ENCODE peak calls at places on chromosomes 1 and 21, in six cellular contexts. One of them, this sample, is unnamed.

GRCh38 chr1:169867012-169867679 is 26.6 kb downstream of the SCYL3 start:
- DNase-seq in H1: no peak
- DNase-seq in upper lobe of right lung: no peak
- DNase-seq in IMR-90: peak
- DNase-seq in sigmoid colon: no peak
- DNase-seq in tibial artery: no peak
- DNase-seq in this sample: no peak

GRCh38 chr1:108913105-108913948 is 36.5 kb downstream of the GPSM2 start:
- DNase-seq in H1: no peak
- DNase-seq in upper lobe of right lung: no peak
- DNase-seq in IMR-90: peak
- DNase-seq in sigmoid colon: no peak
- DNase-seq in tibial artery: no peak
- DNase-seq in this sample: peak

GRCh38 chr1:41622859-41623732 is 138.6 kb upstream of the EDN2 start:
- DNase-seq in H1: no peak
- DNase-seq in upper lobe of right lung: no peak
- DNase-seq in IMR-90: peak
- DNase-seq in sigmoid colon: peak
- DNase-seq in tibial artery: peak
- DNase-seq in this sample: no peak

GRCh38 chr21:46006547-46007497 is 25.3 kb downstream of the COL6A1 start:
- DNase-seq in H1: no peak
- DNase-seq in upper lobe of right lung: no peak
- DNase-seq in IMR-90: no peak
- DNase-seq in sigmoid colon: peak
- DNase-seq in tibial artery: no peak
- DNase-seq in this sample: no peak

GRCh38 chr1:8560611-8561544 is 243.0 kb downstream of the SLC45A1 start:
- DNase-seq in H1: no peak
- DNase-seq in upper lobe of right lung: no peak
- DNase-seq in IMR-90: peak
- DNase-seq in sigmoid colon: no peak
- DNase-seq in tibial artery: no peak
- DNase-seq in this sample: peak

GRCh38 chr1:113416515-113416914 is 26.2 kb downstream of the MAGI3 start:
- DNase-seq in H1: no peak
- DNase-seq in upper lobe of right lung: no peak
- DNase-seq in IMR-90: no peak
- DNase-seq in sigmoid colon: no peak
- DNase-seq in tibial artery: no peak
- DNase-seq in this sample: no peak

GRCh38 chr1:1906185-1907097 is 8.6 kb upstream of the CALML6 start:
- DNase-seq in H1: no peak
- DNase-seq in upper lobe of right lung: peak
- DNase-seq in IMR-90: peak
- DNase-seq in sigmoid colon: peak
- DNase-seq in tibial artery: peak
- DNase-seq in this sample: peak

GRCh38 chr21:37886726-37887309 is 29.4 kb downstream of the KCNJ6 start:
- DNase-seq in H1: no peak
- DNase-seq in upper lobe of right lung: no peak
- DNase-seq in IMR-90: no peak
- DNase-seq in sigmoid colon: no peak
- DNase-seq in tibial artery: no peak
- DNase-seq in this sample: no peak

GRCh38 chr1:212305342-212305741 is 20.1 kb downstream of the PPP2R5A start:
- DNase-seq in H1: no peak
- DNase-seq in upper lobe of right lung: no peak
- DNase-seq in IMR-90: no peak
- DNase-seq in sigmoid colon: no peak
- DNase-seq in tibial artery: no peak
- DNase-seq in this sample: no peak

GRCh38 chr1:2979191-2980072 is 41.8 kb upstream of the ACTRT2 start:
- DNase-seq in H1: no peak
- DNase-seq in upper lobe of right lung: peak
- DNase-seq in IMR-90: no peak
- DNase-seq in sigmoid colon: peak
- DNase-seq in tibial artery: peak
- DNase-seq in this sample: no peak

GRCh38 chr1:23528245-23528978 is 2.6 kb downstream of the E2F2 start:
- DNase-seq in H1: no peak
- DNase-seq in upper lobe of right lung: peak
- DNase-seq in IMR-90: peak
- DNase-seq in sigmoid colon: peak
- DNase-seq in tibial artery: peak
- DNase-seq in this sample: peak

GRCh38 chr1:85333186-85333585 is 56.8 kb upstream of the BCL10 start:
- DNase-seq in H1: no peak
- DNase-seq in upper lobe of right lung: no peak
- DNase-seq in IMR-90: no peak
- DNase-seq in sigmoid colon: no peak
- DNase-seq in tibial artery: no peak
- DNase-seq in this sample: no peak

GRCh38 chr1:201085902-201086735 is 26.1 kb downstream of the CACNA1S start:
- DNase-seq in H1: peak
- DNase-seq in upper lobe of right lung: peak
- DNase-seq in IMR-90: peak
- DNase-seq in sigmoid colon: no peak
- DNase-seq in tibial artery: no peak
- DNase-seq in this sample: peak

GRCh38 chr1:9198538-9199361 is 35.8 kb upstream of the H6PD start:
- DNase-seq in H1: no peak
- DNase-seq in upper lobe of right lung: no peak
- DNase-seq in IMR-90: peak
- DNase-seq in sigmoid colon: no peak
- DNase-seq in tibial artery: peak
- DNase-seq in this sample: no peak

GRCh38 chr1:175197536-175197935 is 5.0 kb upstream of the KIAA0040 start:
- DNase-seq in H1: no peak
- DNase-seq in upper lobe of right lung: no peak
- DNase-seq in IMR-90: no peak
- DNase-seq in sigmoid colon: no peak
- DNase-seq in tibial artery: no peak
- DNase-seq in this sample: peak

GRCh38 chr1:202164271-202165037 is 4.1 kb upstream of the PTPN7 start:
- DNase-seq in H1: no peak
- DNase-seq in upper lobe of right lung: peak
- DNase-seq in IMR-90: no peak
- DNase-seq in sigmoid colon: no peak
- DNase-seq in tibial artery: no peak
- DNase-seq in this sample: no peak

GRCh38 chr1:155834296-155834926 is 22.6 kb downstream of the GON4L start:
- DNase-seq in H1: no peak
- DNase-seq in upper lobe of right lung: no peak
- DNase-seq in IMR-90: peak
- DNase-seq in sigmoid colon: no peak
- DNase-seq in tibial artery: no peak
- DNase-seq in this sample: peak

GRCh38 chr1:173241528-173242347 is 34.6 kb upstream of the TNFSF4 start:
- DNase-seq in H1: no peak
- DNase-seq in upper lobe of right lung: no peak
- DNase-seq in IMR-90: no peak
- DNase-seq in sigmoid colon: no peak
- DNase-seq in tibial artery: no peak
- DNase-seq in this sample: no peak

GRCh38 chr1:17265162-17265561 is 16.3 kb downstream of the PADI3 start:
- DNase-seq in H1: no peak
- DNase-seq in upper lobe of right lung: no peak
- DNase-seq in IMR-90: peak
- DNase-seq in sigmoid colon: no peak
- DNase-seq in tibial artery: no peak
- DNase-seq in this sample: no peak

GRCh38 chr1:50271337-50271736 is 151.9 kb downstream of the DMRTA2 start:
- DNase-seq in H1: no peak
- DNase-seq in upper lobe of right lung: no peak
- DNase-seq in IMR-90: no peak
- DNase-seq in sigmoid colon: no peak
- DNase-seq in tibial artery: no peak
- DNase-seq in this sample: no peak

GRCh38 chr1:215023151-215023832 is 59.2 kb upstream of the KCNK2 start:
- DNase-seq in H1: no peak
- DNase-seq in upper lobe of right lung: no peak
- DNase-seq in IMR-90: peak
- DNase-seq in sigmoid colon: no peak
- DNase-seq in tibial artery: no peak
- DNase-seq in this sample: peak

GRCh38 chr1:99943238-99943794 is 26.5 kb upstream of the SLC35A3 start:
- DNase-seq in H1: no peak
- DNase-seq in upper lobe of right lung: no peak
- DNase-seq in IMR-90: peak
- DNase-seq in sigmoid colon: no peak
- DNase-seq in tibial artery: no peak
- DNase-seq in this sample: peak

GRCh38 chr1:204503122-204503912 is 8.7 kb upstream of the PIK3C2B start:
- DNase-seq in H1: no peak
- DNase-seq in upper lobe of right lung: no peak
- DNase-seq in IMR-90: peak
- DNase-seq in sigmoid colon: no peak
- DNase-seq in tibial artery: no peak
- DNase-seq in this sample: peak

GRCh38 chr1:3695326-3696217 is 43.3 kb downstream of the TP73 start:
- DNase-seq in H1: no peak
- DNase-seq in upper lobe of right lung: peak
- DNase-seq in IMR-90: peak
- DNase-seq in sigmoid colon: no peak
- DNase-seq in tibial artery: no peak
- DNase-seq in this sample: peak

GRCh38 chr1:121516279-121516967 is 331.6 kb downstream of the SRGAP2C start:
- DNase-seq in H1: no peak
- DNase-seq in upper lobe of right lung: peak
- DNase-seq in IMR-90: no peak
- DNase-seq in sigmoid colon: no peak
- DNase-seq in tibial artery: no peak
- DNase-seq in this sample: no peak

GRCh38 chr1:113616201-113616600 is 143.1 kb downstream of the PHTF1 start:
- DNase-seq in H1: no peak
- DNase-seq in upper lobe of right lung: no peak
- DNase-seq in IMR-90: peak
- DNase-seq in sigmoid colon: no peak
- DNase-seq in tibial artery: no peak
- DNase-seq in this sample: no peak

GRCh38 chr1:36034692-36035091 is 49.2 kb upstream of the TEKT2 start:
- DNase-seq in H1: no peak
- DNase-seq in upper lobe of right lung: no peak
- DNase-seq in IMR-90: peak
- DNase-seq in sigmoid colon: no peak
- DNase-seq in tibial artery: no peak
- DNase-seq in this sample: peak

GRCh38 chr1:156828414-156829085 is 11.9 kb upstream of the SH2D2A start:
- DNase-seq in H1: no peak
- DNase-seq in upper lobe of right lung: no peak
- DNase-seq in IMR-90: no peak
- DNase-seq in sigmoid colon: no peak
- DNase-seq in tibial artery: no peak
- DNase-seq in this sample: no peak

GRCh38 chr1:61120998-61121397 is 38.6 kb downstream of the NFIA start:
- DNase-seq in H1: no peak
- DNase-seq in upper lobe of right lung: no peak
- DNase-seq in IMR-90: no peak
- DNase-seq in sigmoid colon: no peak
- DNase-seq in tibial artery: no peak
- DNase-seq in this sample: peak

GRCh38 chr1:181105134-181106021 is 16.9 kb downstream of the IER5 start:
- DNase-seq in H1: no peak
- DNase-seq in upper lobe of right lung: peak
- DNase-seq in IMR-90: peak
- DNase-seq in sigmoid colon: peak
- DNase-seq in tibial artery: peak
- DNase-seq in this sample: peak

GRCh38 chr1:181106022-181106312 is 17.5 kb downstream of the IER5 start:
- DNase-seq in H1: no peak
- DNase-seq in upper lobe of right lung: no peak
- DNase-seq in IMR-90: no peak
- DNase-seq in sigmoid colon: no peak
- DNase-seq in tibial artery: peak
- DNase-seq in this sample: no peak

GRCh38 chr1:181103404-181103803 is 14.9 kb downstream of the IER5 start:
- DNase-seq in H1: no peak
- DNase-seq in upper lobe of right lung: no peak
- DNase-seq in IMR-90: no peak
- DNase-seq in sigmoid colon: no peak
- DNase-seq in tibial artery: peak
- DNase-seq in this sample: no peak

GRCh38 chr1:181104042-181104789 is 15.7 kb downstream of the IER5 start:
- DNase-seq in H1: no peak
- DNase-seq in upper lobe of right lung: no peak
- DNase-seq in IMR-90: no peak
- DNase-seq in sigmoid colon: no peak
- DNase-seq in tibial artery: no peak
- DNase-seq in this sample: peak

GRCh38 chr1:181104790-181105133 is 16.3 kb downstream of the IER5 start:
- DNase-seq in H1: no peak
- DNase-seq in upper lobe of right lung: peak
- DNase-seq in IMR-90: no peak
- DNase-seq in sigmoid colon: peak
- DNase-seq in tibial artery: peak
- DNase-seq in this sample: no peak
- TF ChIP-seq CTCF in H1: no peak
- TF ChIP-seq CTCF in upper lobe of right lung: no peak
- TF ChIP-seq CTCF in IMR-90: no peak
- TF ChIP-seq CTCF in sigmoid colon: peak
- TF ChIP-seq CTCF in tibial artery: peak
- TF ChIP-seq CTCF in this sample: peak

DNA sequence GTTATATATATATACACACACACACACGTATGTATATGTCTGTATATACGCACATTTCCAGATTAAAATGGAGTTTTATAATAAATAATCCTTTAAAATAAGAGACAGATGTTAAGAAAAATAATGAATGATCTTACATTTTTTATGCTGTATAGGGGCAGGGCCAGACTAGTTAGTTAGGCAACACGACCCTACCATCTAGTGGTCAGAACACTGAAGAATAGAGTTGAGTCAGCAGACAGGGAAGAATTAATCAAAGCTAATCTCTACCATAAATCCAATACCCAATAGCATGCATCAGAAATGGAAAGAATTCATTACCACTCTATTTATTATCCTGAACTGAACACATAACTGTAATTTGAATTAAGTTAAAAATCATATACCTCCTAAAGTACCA is 156.7 kb downstream of the BRINP3 start:
- DNase-seq in H1: no peak
- DNase-seq in upper lobe of right lung: no peak
- DNase-seq in IMR-90: peak
- DNase-seq in sigmoid colon: no peak
- DNase-seq in tibial artery: no peak
- DNase-seq in this sample: peak
- TF ChIP-seq CTCF in H1: peak
- TF ChIP-seq CTCF in upper lobe of right lung: no peak
- TF ChIP-seq CTCF in IMR-90: peak
- TF ChIP-seq CTCF in sigmoid colon: no peak
- TF ChIP-seq CTCF in tibial artery: no peak
- TF ChIP-seq CTCF in this sample: peak

GRCh38 chr1:46188295-46189030 is 9.8 kb downstream of the POMGNT1 start:
- DNase-seq in H1: no peak
- DNase-seq in upper lobe of right lung: no peak
- DNase-seq in IMR-90: no peak
- DNase-seq in sigmoid colon: no peak
- DNase-seq in tibial artery: peak
- DNase-seq in this sample: no peak
- TF ChIP-seq CTCF in H1: peak
- TF ChIP-seq CTCF in upper lobe of right lung: no peak
- TF ChIP-seq CTCF in IMR-90: no peak
- TF ChIP-seq CTCF in sigmoid colon: no peak
- TF ChIP-seq CTCF in tibial artery: no peak
- TF ChIP-seq CTCF in this sample: no peak

GRCh38 chr1:97073169-97073568 is 351.6 kb downstream of the PTBP2 start:
- DNase-seq in H1: no peak
- DNase-seq in upper lobe of right lung: no peak
- DNase-seq in IMR-90: no peak
- DNase-seq in sigmoid colon: no peak
- DNase-seq in tibial artery: no peak
- DNase-seq in this sample: no peak
- TF ChIP-seq CTCF in H1: no peak
- TF ChIP-seq CTCF in upper lobe of right lung: no peak
- TF ChIP-seq CTCF in IMR-90: no peak
- TF ChIP-seq CTCF in sigmoid colon: no peak
- TF ChIP-seq CTCF in tibial artery: no peak
- TF ChIP-seq CTCF in this sample: no peak